ENCODE peak calls at places on chromosomes 1 and 21, in seven cellular contexts. K is neuronal stem cell, C is cardiac muscle cell, R is SJSA1, P is osteoblast, N is tibial artery, J is fibroblast of lung. F is an unnamed sample.

GRCh38 chr1:196078691-196079090 is 529.5 kb downstream of the KCNT2 start:
- DNase-seq in N (no peak), R (no peak), C (peak; percentile 9), J (peak; percentile 14), K (no peak), P (no peak), F (no peak)

GRCh38 chr1:169906938-169907337 is 13.2 kb upstream of the SCYL3 start:
- DNase-seq in J (no peak), R (no peak), N (no peak), P (peak; percentile 43), K (no peak), C (peak; percentile 59), F (no peak)

GRCh38 chr21:44082648-44083436 is 24.4 kb upstream of the PWP2 start:
- DNase-seq in J (no peak), K (no peak), R (no peak), P (peak; percentile 1), N (no peak), C (no peak), F (no peak)

GRCh38 chr1:228837817-228838716 is 102.8 kb downstream of the RHOU start:
- DNase-seq in K (peak; percentile 42), N (peak; percentile 47), C (peak; percentile 96), J (peak; percentile 94), P (no peak), R (peak; percentile 96), F (peak; percentile 40)

GRCh38 chr1:162284206-162284955 is 92.3 kb downstream of the SPATA46 start:
- DNase-seq in K (no peak), C (peak; percentile 51), N (no peak), J (peak; percentile 56), P (peak; percentile 63), R (no peak), F (no peak)

GRCh38 chr1:209291715-209292114 is 291.8 kb upstream of the CAMK1G start:
- DNase-seq in K (no peak), R (no peak), J (no peak), C (no peak), P (peak; percentile 15), N (no peak), F (no peak)

GRCh38 chr1:1627842-1628655 is 3.9 kb upstream of the MMP23B start:
- DNase-seq in C (no peak), P (peak; percentile 88), R (no peak), J (no peak), N (no peak), K (no peak), F (no peak)

GRCh38 chr1:53134042-53134485 is 8.4 kb downstream of the SLC1A7 start:
- DNase-seq in K (no peak), J (no peak), P (no peak), C (no peak), R (no peak), N (no peak), F (no peak)

GRCh38 chr1:26597629-26598039 is 68.1 kb downstream of the RPS6KA1 start:
- DNase-seq in C (peak; percentile 71), J (peak; percentile 48), P (peak; percentile 87), K (no peak), R (peak; percentile 57), N (no peak), F (no peak)

GRCh38 chr1:161068306-161069200 is 1.1 kb downstream of the ARHGAP30 start:
- DNase-seq in N (peak; percentile 66), K (no peak), P (peak; percentile 66), R (no peak), C (no peak), J (no peak), F (peak; percentile 62)

GRCh38 chr1:167510244-167510643 is 8.1 kb downstream of the CD247 start:
- DNase-seq in J (no peak), K (no peak), P (no peak), C (no peak), R (no peak), N (no peak), F (no peak)

GRCh38 chr1:23999156-23999671 is 19.1 kb upstream of the SRSF10 start:
- DNase-seq in C (no peak), K (no peak), R (no peak), P (no peak), N (no peak), J (peak; percentile 56), F (no peak)

GRCh38 chr1:167454929-167455785 is 63.2 kb downstream of the CD247 start:
- DNase-seq in N (peak; percentile 65), R (peak; percentile 45), K (peak; percentile 44), C (peak; percentile 34), J (peak; percentile 23), P (peak; percentile 93), F (peak; percentile 36)

GRCh38 chr1:3411806-3412205 is 42.7 kb upstream of the ARHGEF16 start:
- DNase-seq in N (no peak), R (no peak), C (no peak), J (no peak), P (no peak), K (no peak), F (no peak)

GRCh38 chr1:1406101-1406820 is 832 bp downstream of the MRPL20 start:
- DNase-seq in J (no peak), R (no peak), K (no peak), N (no peak), C (no peak), P (peak; percentile 86), F (no peak)

GRCh38 chr1:109529895-109530456 is 9.7 kb upstream of the GPR61 start:
- DNase-seq in K (no peak), J (no peak), R (no peak), C (no peak), P (peak; percentile 34), N (no peak), F (no peak)

GRCh38 chr1:178093150-178093957 is 550 bp upstream of the RASAL2 start:
- DNase-seq in R (peak; percentile 91), J (peak; percentile 98), P (peak; percentile 99), K (peak; percentile 93), N (peak; percentile 89), C (peak; percentile 98), F (peak; percentile 95)

GRCh38 chr1:29631361-29631760 is 395.0 kb downstream of the PTPRU start:
- DNase-seq in J (peak; percentile 62), K (no peak), P (no peak), C (no peak), R (no peak), N (no peak), F (no peak)

GRCh38 chr1:914253-914890 is 9.4 kb upstream of the SAMD11 start:
- DNase-seq in K (no peak), C (no peak), N (peak; percentile 17), J (no peak), R (no peak), P (peak; percentile 68), F (no peak)

GRCh38 chr1:160403244-160403643 is 2.9 kb downstream of the VANGL2 start:
- DNase-seq in C (peak; percentile 50), K (no peak), J (no peak), P (no peak), R (no peak), N (no peak), F (no peak)

GRCh38 chr1:13816016-13816760 is 116.2 kb downstream of the PRDM2 start:
- DNase-seq in J (no peak), R (no peak), K (no peak), C (no peak), N (no peak), P (no peak), F (no peak)

GRCh38 chr21:46111857-46112730 is 14.2 kb downstream of the COL6A2 start:
- DNase-seq in P (peak; percentile 80), N (peak; percentile 21), C (no peak), K (no peak), J (no peak), R (no peak), F (peak; percentile 16)

GRCh38 chr1:94919241-94920030 is 7.5 kb downstream of the CNN3 start:
- DNase-seq in J (peak; percentile 51), P (no peak), N (no peak), C (no peak), K (no peak), R (no peak), F (no peak)

GRCh38 chr1:6040859-6041415 is 4.8 kb upstream of the KCNAB2 start:
- DNase-seq in R (no peak), P (peak; percentile 43), K (no peak), N (no peak), J (no peak), C (no peak), F (no peak)

GRCh38 chr1:173249349-173249748 is 42.2 kb upstream of the TNFSF4 start:
- DNase-seq in R (no peak), K (no peak), N (no peak), P (no peak), C (no peak), J (peak; percentile 50), F (no peak)

GRCh38 chr1:193184776-193185175 is 1.6 kb downstream of the B3GALT2 start:
- DNase-seq in R (no peak), N (no peak), P (no peak), C (no peak), K (no peak), J (no peak), F (no peak)
- H3K4me1 ChIP-seq in R (peaks cover 12% of the 10 kb centered on the region), N (peaks cover 34% of the 10 kb centered on the region), P (peaks cover 20% of the 10 kb centered on the region), C (peaks cover 32% of the 10 kb centered on the region), K (peaks cover 11% of the 10 kb centered on the region), J (peaks cover 2% of the 10 kb centered on the region), F (peaks cover 16% of the 10 kb centered on the region)

DNA sequence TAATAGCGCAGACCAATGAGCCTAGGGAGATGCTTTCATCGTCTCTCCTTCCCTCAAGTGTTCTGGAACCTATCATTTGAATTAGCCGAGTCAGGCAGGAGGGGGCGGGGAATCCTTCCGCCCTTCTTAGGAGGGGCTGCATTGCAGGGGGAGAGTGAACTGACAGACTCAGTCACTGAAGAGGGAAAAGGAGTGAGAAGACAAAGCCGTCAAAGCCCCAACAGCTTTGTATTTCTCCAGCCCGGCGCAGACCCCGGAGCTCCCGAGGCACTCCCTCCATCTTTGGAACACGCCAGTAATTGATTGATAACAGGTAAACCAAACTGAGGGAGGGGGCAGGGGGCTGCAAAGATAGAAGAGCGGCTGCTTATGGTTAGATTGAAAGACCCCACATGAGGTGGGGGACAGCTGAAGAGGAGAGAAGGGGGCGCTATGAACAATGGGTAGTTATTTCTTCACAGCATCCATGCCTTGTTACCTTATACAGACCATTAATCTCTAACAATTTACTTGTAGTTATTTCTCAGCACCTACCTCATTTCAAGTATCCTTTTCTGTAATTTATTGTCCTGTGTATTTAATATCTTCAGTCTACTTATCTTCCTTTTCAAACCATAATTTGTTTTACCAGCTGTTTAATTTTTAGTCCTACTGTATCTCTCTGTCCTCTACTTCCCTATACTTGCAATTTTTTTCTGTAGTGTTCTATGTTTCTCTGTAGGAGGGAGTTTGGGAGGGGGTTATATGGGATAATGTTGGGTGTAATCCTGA is at the start of gene MLLT11:
- DNase-seq in C (peak; percentile 60), P (peak; percentile 88), R (peak; percentile 76), N (no peak), J (peak; percentile 86), K (peak; percentile 85), F (peak; percentile 27)
- H3K4me1 ChIP-seq in C (peaks cover 8% of the 10 kb centered on the region), P (peaks cover 41% of the 10 kb centered on the region), R (peaks cover 31% of the 10 kb centered on the region), N (peaks cover 27% of the 10 kb centered on the region), J (peaks cover 15% of the 10 kb centered on the region), K (peaks cover 5% of the 10 kb centered on the region), F (peaks cover 46% of the 10 kb centered on the region)

GRCh38 chr21:38244407-38244787 is 12.4 kb upstream of the KCNJ15 start:
- DNase-seq in N (no peak), R (no peak), P (no peak), K (no peak), J (peak; percentile 29), C (no peak), F (no peak)
- H3K4me1 ChIP-seq in N (peaks cover 16% of the 10 kb centered on the region), R (peaks cover 52% of the 10 kb centered on the region), P (peaks cover 35% of the 10 kb centered on the region), K (no peaks in the 10 kb centered on the region), J (peaks cover 2% of the 10 kb centered on the region), C (no peaks in the 10 kb centered on the region), F (no peaks in the 10 kb centered on the region)

DNA sequence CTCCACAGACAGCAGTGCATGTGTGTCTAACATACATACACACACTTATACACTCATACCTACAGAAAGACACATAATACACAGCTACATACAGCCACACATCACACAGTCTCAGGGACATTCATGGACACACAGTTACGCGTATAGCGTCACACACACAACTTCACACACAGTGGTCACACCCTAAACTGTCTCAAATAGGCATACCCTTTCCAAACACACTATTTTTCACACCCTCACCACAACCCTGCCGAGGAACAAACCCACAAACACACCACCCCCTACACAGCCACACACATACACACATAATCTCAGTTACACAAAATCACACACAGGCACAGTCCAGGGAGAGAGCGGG is 34.3 kb downstream of the FOXO6 start:
- DNase-seq in R (no peak), C (no peak), P (no peak), K (no peak), J (no peak), N (no peak), F (no peak)
- H3K4me1 ChIP-seq in R (no peaks in the 10 kb centered on the region), C (peaks cover 47% of the 10 kb centered on the region), P (no peaks in the 10 kb centered on the region), K (peaks cover 14% of the 10 kb centered on the region), J (no peaks in the 10 kb centered on the region), N (peaks cover 9% of the 10 kb centered on the region), F (peaks cover 44% of the 10 kb centered on the region)